ENCODE peak calls at places on chromosomes 5 and 9, in six cellular contexts. G, C, Q, P, F and D are unnamed samples.

GRCh38 chr5:10140195-10140973 is 109.3 kb downstream of the ATPSCKMT start:
- DNase-seq in G (no peak), C (no peak), Q (no peak), P (no peak), F (peak), D (no peak)

GRCh38 chr9:91843623-91844111 is 106.4 kb downstream of the ROR2 start:
- DNase-seq in G (no peak), C (no peak), Q (no peak), P (no peak), F (no peak), D (no peak)

GRCh38 chr5:129074903-129075302 is 19.6 kb upstream of the ISOC1 start:
- DNase-seq in G (no peak), C (no peak), Q (no peak), P (no peak), F (no peak), D (no peak)

GRCh38 chr5:95283022-95283615 is 1.8 kb downstream of the MCTP1 start:
- DNase-seq in G (no peak), C (no peak), Q (no peak), P (no peak), F (no peak), D (no peak)

GRCh38 chr9:76018767-76019166 is 128.3 kb downstream of the PCSK5 start:
- DNase-seq in G (no peak), C (no peak), Q (no peak), P (no peak), F (no peak), D (no peak)

GRCh38 chr9:104027295-104027694 is 66.8 kb upstream of the SMC2 start:
- DNase-seq in G (no peak), C (no peak), Q (no peak), P (no peak), F (no peak), D (no peak)

GRCh38 chr5:2904399-2904798 is 152.9 kb upstream of the IRX2 start:
- DNase-seq in G (no peak), C (no peak), Q (no peak), P (no peak), F (no peak), D (no peak)

GRCh38 chr9:134442087-134442470 is 115.8 kb downstream of the RXRA start:
- DNase-seq in G (no peak), C (no peak), Q (no peak), P (peak), F (peak), D (no peak)

GRCh38 chr5:103027267-103027666 is 92.7 kb downstream of the GIN1 start:
- DNase-seq in G (no peak), C (no peak), Q (no peak), P (no peak), F (no peak), D (no peak)

GRCh38 chr5:141557681-141558136 is 61.1 kb downstream of the DIAPH1 start:
- DNase-seq in G (peak), C (peak), Q (peak), P (peak), F (peak), D (peak)

GRCh38 chr5:146344155-146345118 is 5.8 kb downstream of the POU4F3 start:
- DNase-seq in G (no peak), C (no peak), Q (no peak), P (peak), F (peak), D (no peak)

GRCh38 chr5:168168978-168169696 is 122.3 kb upstream of the WWC1 start:
- DNase-seq in G (no peak), C (no peak), Q (no peak), P (no peak), F (no peak), D (no peak)

GRCh38 chr5:54785729-54786548 is 199.5 kb downstream of the ESM1 start:
- DNase-seq in G (no peak), C (no peak), Q (peak), P (peak), F (peak), D (no peak)

GRCh38 chr5:88689662-88690351 is 193.2 kb downstream of the MEF2C start:
- DNase-seq in G (no peak), C (no peak), Q (peak), P (no peak), F (no peak), D (no peak)